ENCODE peak calls at places on chromosomes 12 and 14, in five cellular contexts. R is K562, T is kidney, U is tibial nerve, J is vagina. E is an unnamed sample.

GRCh38 chr12:7130537-7130790 is 293 bp downstream of the CLSTN3 start:
- DNase-seq in R (no peak), T (no peak), U (no peak), J (no peak), E (no peak)

GRCh38 chr12:62618319-62618718 is 151.7 kb downstream of the MON2 start:
- DNase-seq in R (no peak), T (no peak), U (no peak), J (no peak), E (no peak)

GRCh38 chr12:47601071-47601470 is 104.8 kb downstream of the RPAP3 start:
- DNase-seq in R (no peak), T (no peak), U (no peak), J (no peak), E (no peak)

GRCh38 chr12:15931590-15932053 is 20.5 kb downstream of the DERA start:
- DNase-seq in R (peak; percentile 11), T (no peak), U (no peak), J (no peak), E (peak; percentile 38)

GRCh38 chr14:94864421-94865195 is 94.7 kb upstream of the GSC start:
- DNase-seq in R (no peak), T (no peak), U (no peak), J (no peak), E (no peak)

GRCh38 chr12:49403887-49404517 is 36.7 kb downstream of the SPATS2 start:
- DNase-seq in R (peak; percentile 19), T (no peak), U (no peak), J (no peak), E (no peak)

GRCh38 chr12:104991565-104992128 is 5.5 kb downstream of the NOPCHAP1 start:
- DNase-seq in R (no peak), T (no peak), U (no peak), J (no peak), E (no peak)

GRCh38 chr12:63302269-63302940 is 151.4 kb upstream of the AVPR1A start:
- DNase-seq in R (no peak), T (no peak), U (no peak), J (no peak), E (peak; percentile 61)

GRCh38 chr14:69716483-69717187 is 50.3 kb upstream of the SRSF5 start:
- DNase-seq in R (no peak), T (no peak), U (no peak), J (no peak), E (no peak)

GRCh38 chr14:92914087-92914656 is 8.8 kb upstream of the CHGA start:
- DNase-seq in R (peak; percentile 62), T (no peak), U (no peak), J (no peak), E (peak; percentile 48)

GRCh38 chr14:77375164-77375950 is 1.5 kb downstream of the TMED8 start:
- DNase-seq in R (peak; percentile 15), T (no peak), U (no peak), J (no peak), E (peak; percentile 52)

GRCh38 chr12:51951843-51952722 is 584 bp downstream of the ACVR1B start:
- DNase-seq in R (peak; percentile 30), T (peak; percentile 86), U (peak; percentile 25), J (peak; percentile 88), E (no peak)

GRCh38 chr12:112810235-112810917 is 18.8 kb downstream of the RPH3A start:
- DNase-seq in R (no peak), T (no peak), U (no peak), J (no peak), E (no peak)

GRCh38 chr12:6461401-6462233 is 8.9 kb downstream of the VAMP1 start:
- DNase-seq in R (no peak), T (no peak), U (peak; percentile 40), J (no peak), E (peak; percentile 96)

GRCh38 chr14:84891414-84891813 is 638.5 kb upstream of the FLRT2 start:
- DNase-seq in R (no peak), T (no peak), U (no peak), J (no peak), E (no peak)

GRCh38 chr12:126668961-126669360 is 1598.0 kb upstream of the TMEM132C start:
- DNase-seq in R (no peak), T (no peak), U (no peak), J (no peak), E (no peak)

GRCh38 chr12:96883571-96883970 is 23.5 kb upstream of the NEDD1 start:
- DNase-seq in R (no peak), T (no peak), U (no peak), J (no peak), E (no peak)

GRCh38 chr12:31507966-31508365 is 83.0 kb downstream of the DENND5B start:
- DNase-seq in R (no peak), T (no peak), U (no peak), J (no peak), E (no peak)

GRCh38 chr12:76555797-76556196 is 3.8 kb downstream of the OSBPL8 start:
- DNase-seq in R (peak; percentile 58), T (no peak), U (no peak), J (no peak), E (no peak)

GRCh38 chr12:76555226-76555767 is 4.3 kb downstream of the OSBPL8 start:
- DNase-seq in R (no peak), T (no peak), U (no peak), J (no peak), E (no peak)

GRCh38 chr12:76558684-76559276 is 791 bp downstream of the OSBPL8 start:
- DNase-seq in R (peak; percentile 73), T (peak; percentile 85), U (peak; percentile 20), J (peak; percentile 87), E (peak; percentile 71)

GRCh38 chr12:76554411-76555225 is 5.0 kb downstream of the OSBPL8 start:
- DNase-seq in R (no peak), T (no peak), U (no peak), J (no peak), E (no peak)

DNA sequence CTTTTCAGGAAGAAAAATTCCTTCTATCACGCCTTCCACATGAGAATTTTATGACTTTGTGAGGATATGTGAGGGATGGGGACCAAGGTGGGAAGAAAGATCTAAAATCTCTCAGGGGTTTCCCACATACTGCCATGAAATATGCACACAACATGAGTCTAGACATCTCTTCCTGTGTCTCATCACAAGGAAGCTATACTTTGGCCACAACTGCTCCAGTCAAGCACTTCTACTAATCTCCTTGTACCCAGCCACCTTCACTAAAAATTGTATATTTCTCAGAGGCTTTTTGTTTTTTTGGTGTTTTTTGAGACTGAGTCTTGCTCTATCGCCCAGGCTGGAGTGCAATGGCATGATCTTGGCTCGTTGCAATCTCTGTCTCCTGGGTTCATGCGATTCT is 3.2 kb downstream of the OSBPL8 start:
- DNase-seq in R (no peak), T (no peak), U (no peak), J (no peak), E (no peak)
- H3K4me3 ChIP-seq in R (no peak overlapping the region), T (no peak overlapping the region), U (no peak overlapping the region), J (no peak overlapping the region), E (no peak overlapping the region)

GRCh38 chr14:80956105-80956504 is 684 bp downstream of the TSHR start:
- DNase-seq in R (no peak), T (no peak), U (no peak), J (no peak), E (no peak)

GRCh38 chr14:80956922-80957321 is 1.5 kb downstream of the TSHR start:
- DNase-seq in R (no peak), T (no peak), U (peak; percentile 32), J (no peak), E (no peak)

GRCh38 chr14:80951491-80951890 is 3.9 kb upstream of the TSHR start:
- DNase-seq in R (no peak), T (no peak), U (no peak), J (no peak), E (no peak)

GRCh38 chr14:80955434-80955939 is at the start of gene TSHR:
- DNase-seq in R (no peak), T (peak; percentile 69), U (peak; percentile 8), J (no peak), E (no peak)

DNA sequence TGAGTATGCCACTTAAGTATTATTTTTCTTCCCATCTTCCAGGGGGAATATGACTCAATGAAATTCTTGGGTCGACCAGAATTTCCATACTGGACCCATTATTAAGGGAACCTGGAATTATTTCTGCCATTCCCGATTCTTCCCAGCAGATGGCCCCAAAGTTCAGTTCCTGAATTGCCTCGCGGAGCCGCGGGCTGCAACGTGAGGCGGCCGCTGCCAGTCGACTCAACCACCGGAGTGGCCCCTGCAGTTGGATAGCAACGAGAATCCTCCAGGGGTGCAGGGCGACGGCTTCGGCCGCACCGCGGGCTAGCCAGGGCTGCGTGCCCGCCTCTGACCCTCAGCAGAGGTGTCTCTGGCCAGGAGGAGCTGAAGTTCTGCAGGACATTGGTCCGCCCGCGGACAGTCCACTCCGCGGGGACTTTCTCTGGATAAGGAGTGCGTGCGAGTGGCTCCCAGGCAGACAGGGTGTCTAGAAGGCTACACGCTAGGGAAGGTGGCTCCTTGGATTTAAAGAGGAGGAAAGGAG is 586 bp upstream of the TSHR start:
- DNase-seq in R (peak; percentile 73), T (peak; percentile 89), U (peak; percentile 90), J (no peak), E (peak; percentile 70)
- TF ChIP-seq CTCF in R (peak; percentile 75), T (peak; percentile 79), U (peak; percentile 76), J (peak; percentile 60), E (peak; percentile 69)

DNA sequence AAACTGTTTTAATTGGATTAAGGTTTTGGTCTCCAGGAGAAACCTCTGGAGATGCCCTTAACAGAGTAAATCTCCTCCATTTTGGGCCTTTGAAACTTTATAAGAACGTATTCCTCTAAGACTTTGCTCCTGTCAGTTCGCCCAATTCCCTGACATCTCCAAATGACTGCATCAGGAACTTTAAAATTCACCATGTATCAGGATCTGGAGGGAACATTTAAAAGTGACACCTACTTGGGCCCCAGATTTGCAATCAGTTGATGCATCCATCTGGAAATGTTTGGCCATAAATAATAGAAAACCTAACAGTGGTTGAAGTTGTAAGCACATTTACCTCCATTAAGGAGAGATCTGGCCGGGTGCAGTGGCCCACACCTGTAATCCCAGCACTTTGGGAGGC is 144.1 kb upstream of the WSCD2 start:
- DNase-seq in R (no peak), T (no peak), U (no peak), J (no peak), E (no peak)
- H3K4me3 ChIP-seq in R (no peak overlapping the region), T (no peak overlapping the region), U (no peak overlapping the region), J (no peak overlapping the region), E (no peak overlapping the region)

GRCh38 chr14:105200641-105201040 is 19.5 kb upstream of the NUDT14 start:
- DNase-seq in R (no peak), T (no peak), U (no peak), J (no peak), E (no peak)

GRCh38 chr14:105198588-105198987 is 17.5 kb upstream of the NUDT14 start:
- DNase-seq in R (no peak), T (no peak), U (no peak), J (no peak), E (no peak)

GRCh38 chr14:105199093-105199492 is 18.0 kb upstream of the NUDT14 start:
- DNase-seq in R (peak; percentile 62), T (no peak), U (no peak), J (no peak), E (no peak)

GRCh38 chr14:105201156-105201927 is 20.2 kb upstream of the NUDT14 start:
- DNase-seq in R (no peak), T (no peak), U (no peak), J (no peak), E (no peak)

GRCh38 chr14:105200074-105200473 is 19.0 kb upstream of the NUDT14 start:
- DNase-seq in R (peak; percentile 30), T (no peak), U (no peak), J (no peak), E (peak; percentile 30)
- TF ChIP-seq CTCF in R (peak; percentile 45), T (no peak), U (no peak), J (no peak), E (no peak)

GRCh38 chr12:118512669-118513068 is 136.3 kb downstream of the SUDS3 start:
- DNase-seq in R (no peak), T (no peak), U (no peak), J (no peak), E (no peak)

GRCh38 chr12:118513554-118513953 is 137.2 kb downstream of the SUDS3 start:
- DNase-seq in R (no peak), T (no peak), U (no peak), J (no peak), E (no peak)

GRCh38 chr12:118514297-118514696 is 137.9 kb downstream of the SUDS3 start:
- DNase-seq in R (no peak), T (no peak), U (no peak), J (no peak), E (no peak)
- H3K4me3 ChIP-seq in R (no peak overlapping the region), T (no peak overlapping the region), U (no peak overlapping the region), J (no peak overlapping the region), E (no peak overlapping the region)